ENCODE peak calls at places on chromosomes 7 and 10, in seven cellular contexts. One of them, this sample, is unnamed. For H3K4me1, the result is how much of the 10 kb centered on the place peaks cover.

GRCh38 chr7:158013085-158013668 is 574.4 kb downstream of the PTPRN2 start:
- DNase-seq in CD8-positive, alpha-beta T cell: no peak
- DNase-seq in BE2C: no peak
- DNase-seq in GM23248: peak
- DNase-seq in lower lobe of right lung: no peak
- DNase-seq in A549: no peak
- DNase-seq in thoracic aorta: no peak
- DNase-seq in this sample: no peak

GRCh38 chr7:41599760-41600159 is 103.1 kb downstream of the INHBA start:
- DNase-seq in CD8-positive, alpha-beta T cell: no peak
- DNase-seq in BE2C: no peak
- DNase-seq in GM23248: no peak
- DNase-seq in lower lobe of right lung: no peak
- DNase-seq in A549: no peak
- DNase-seq in thoracic aorta: no peak
- DNase-seq in this sample: no peak

GRCh38 chr7:95586951-95587301 is 9.4 kb downstream of the PDK4 start:
- DNase-seq in CD8-positive, alpha-beta T cell: no peak
- DNase-seq in BE2C: no peak
- DNase-seq in GM23248: no peak
- DNase-seq in lower lobe of right lung: no peak
- DNase-seq in A549: no peak
- DNase-seq in thoracic aorta: no peak
- DNase-seq in this sample: no peak

GRCh38 chr10:99369551-99369950 is 40.4 kb downstream of the CNNM1 start:
- DNase-seq in CD8-positive, alpha-beta T cell: no peak
- DNase-seq in BE2C: no peak
- DNase-seq in GM23248: peak
- DNase-seq in lower lobe of right lung: no peak
- DNase-seq in A549: no peak
- DNase-seq in thoracic aorta: no peak
- DNase-seq in this sample: no peak

GRCh38 chr10:50629495-50630122 is 5.9 kb upstream of the SGMS1 start:
- DNase-seq in CD8-positive, alpha-beta T cell: no peak
- DNase-seq in BE2C: no peak
- DNase-seq in GM23248: peak
- DNase-seq in lower lobe of right lung: no peak
- DNase-seq in A549: no peak
- DNase-seq in thoracic aorta: no peak
- DNase-seq in this sample: peak

GRCh38 chr10:123462760-123463159 is 203.4 kb upstream of the GPR26 start:
- DNase-seq in CD8-positive, alpha-beta T cell: no peak
- DNase-seq in BE2C: no peak
- DNase-seq in GM23248: no peak
- DNase-seq in lower lobe of right lung: no peak
- DNase-seq in A549: no peak
- DNase-seq in thoracic aorta: no peak
- DNase-seq in this sample: no peak

GRCh38 chr10:122085423-122085911 is 96.5 kb downstream of the TACC2 start:
- DNase-seq in CD8-positive, alpha-beta T cell: no peak
- DNase-seq in BE2C: no peak
- DNase-seq in GM23248: no peak
- DNase-seq in lower lobe of right lung: no peak
- DNase-seq in A549: no peak
- DNase-seq in thoracic aorta: no peak
- DNase-seq in this sample: peak

GRCh38 chr7:30476401-30477145 is 2.0 kb downstream of the NOD1 start:
- DNase-seq in CD8-positive, alpha-beta T cell: no peak
- DNase-seq in BE2C: no peak
- DNase-seq in GM23248: peak
- DNase-seq in lower lobe of right lung: no peak
- DNase-seq in A549: no peak
- DNase-seq in thoracic aorta: no peak
- DNase-seq in this sample: no peak

GRCh38 chr10:48792687-48793096 is 108.0 kb downstream of the WDFY4 start:
- DNase-seq in CD8-positive, alpha-beta T cell: no peak
- DNase-seq in BE2C: no peak
- DNase-seq in GM23248: peak
- DNase-seq in lower lobe of right lung: no peak
- DNase-seq in A549: no peak
- DNase-seq in thoracic aorta: no peak
- DNase-seq in this sample: peak

GRCh38 chr10:111211756-111212155 is 134.9 kb downstream of the ADRA2A start:
- DNase-seq in CD8-positive, alpha-beta T cell: no peak
- DNase-seq in BE2C: no peak
- DNase-seq in GM23248: peak
- DNase-seq in lower lobe of right lung: no peak
- DNase-seq in A549: no peak
- DNase-seq in thoracic aorta: no peak
- DNase-seq in this sample: peak

GRCh38 chr10:51986531-51986930 is 287.1 kb upstream of the CSTF2T start:
- DNase-seq in CD8-positive, alpha-beta T cell: no peak
- DNase-seq in BE2C: no peak
- DNase-seq in GM23248: no peak
- DNase-seq in lower lobe of right lung: no peak
- DNase-seq in A549: no peak
- DNase-seq in thoracic aorta: no peak
- DNase-seq in this sample: no peak

GRCh38 chr7:138607216-138608126 is 93.7 kb downstream of the SVOPL start:
- DNase-seq in CD8-positive, alpha-beta T cell: no peak
- DNase-seq in BE2C: no peak
- DNase-seq in GM23248: no peak
- DNase-seq in lower lobe of right lung: no peak
- DNase-seq in A549: no peak
- DNase-seq in thoracic aorta: no peak
- DNase-seq in this sample: no peak

GRCh38 chr7:80420876-80421275 is 91.0 kb downstream of the GNAT3 start:
- DNase-seq in CD8-positive, alpha-beta T cell: no peak
- DNase-seq in BE2C: no peak
- DNase-seq in GM23248: no peak
- DNase-seq in lower lobe of right lung: no peak
- DNase-seq in A549: no peak
- DNase-seq in thoracic aorta: no peak
- DNase-seq in this sample: no peak

GRCh38 chr10:43090188-43090587 is 13.3 kb downstream of the RET start:
- DNase-seq in CD8-positive, alpha-beta T cell: no peak
- DNase-seq in BE2C: no peak
- DNase-seq in GM23248: no peak
- DNase-seq in lower lobe of right lung: no peak
- DNase-seq in A549: no peak
- DNase-seq in thoracic aorta: no peak
- DNase-seq in this sample: no peak

GRCh38 chr10:35576730-35577129 is 28.4 kb upstream of the GJD4 start:
- DNase-seq in CD8-positive, alpha-beta T cell: no peak
- DNase-seq in BE2C: no peak
- DNase-seq in GM23248: no peak
- DNase-seq in lower lobe of right lung: no peak
- DNase-seq in A549: no peak
- DNase-seq in thoracic aorta: no peak
- DNase-seq in this sample: no peak

GRCh38 chr10:8873310-8873709 is 818.8 kb downstream of the GATA3 start:
- DNase-seq in CD8-positive, alpha-beta T cell: no peak
- DNase-seq in BE2C: no peak
- DNase-seq in GM23248: no peak
- DNase-seq in lower lobe of right lung: no peak
- DNase-seq in A549: no peak
- DNase-seq in thoracic aorta: no peak
- DNase-seq in this sample: peak

GRCh38 chr7:107167483-107168232 is 1.1 kb upstream of the HBP1 start:
- DNase-seq in CD8-positive, alpha-beta T cell: no peak
- DNase-seq in BE2C: peak
- DNase-seq in GM23248: peak
- DNase-seq in lower lobe of right lung: peak
- DNase-seq in A549: peak
- DNase-seq in thoracic aorta: peak
- DNase-seq in this sample: peak

GRCh38 chr10:33402748-33403147 is 68.3 kb upstream of the NRP1 start:
- DNase-seq in CD8-positive, alpha-beta T cell: no peak
- DNase-seq in BE2C: no peak
- DNase-seq in GM23248: no peak
- DNase-seq in lower lobe of right lung: no peak
- DNase-seq in A549: no peak
- DNase-seq in thoracic aorta: no peak
- DNase-seq in this sample: no peak

GRCh38 chr10:68900427-68901105 is 549 bp upstream of the DDX50 start:
- DNase-seq in CD8-positive, alpha-beta T cell: no peak
- DNase-seq in BE2C: no peak
- DNase-seq in GM23248: peak
- DNase-seq in lower lobe of right lung: peak
- DNase-seq in A549: peak
- DNase-seq in thoracic aorta: peak
- DNase-seq in this sample: no peak

GRCh38 chr7:157097569-157097968 is 41.2 kb upstream of the UBE3C start:
- DNase-seq in CD8-positive, alpha-beta T cell: no peak
- DNase-seq in BE2C: no peak
- DNase-seq in GM23248: no peak
- DNase-seq in lower lobe of right lung: no peak
- DNase-seq in A549: no peak
- DNase-seq in thoracic aorta: no peak
- DNase-seq in this sample: no peak

GRCh38 chr10:42953684-42954674 is 122.9 kb upstream of the RET start:
- DNase-seq in CD8-positive, alpha-beta T cell: no peak
- DNase-seq in BE2C: no peak
- DNase-seq in GM23248: no peak
- DNase-seq in lower lobe of right lung: no peak
- DNase-seq in A549: no peak
- DNase-seq in thoracic aorta: no peak
- DNase-seq in this sample: no peak

GRCh38 chr10:76487582-76487981 is 1056.2 kb downstream of the LRMDA start:
- DNase-seq in CD8-positive, alpha-beta T cell: no peak
- DNase-seq in BE2C: no peak
- DNase-seq in GM23248: no peak
- DNase-seq in lower lobe of right lung: no peak
- DNase-seq in A549: no peak
- DNase-seq in thoracic aorta: no peak
- DNase-seq in this sample: no peak

GRCh38 chr10:25815999-25816768 is 117.8 kb upstream of the MYO3A start:
- DNase-seq in CD8-positive, alpha-beta T cell: no peak
- DNase-seq in BE2C: no peak
- DNase-seq in GM23248: no peak
- DNase-seq in lower lobe of right lung: no peak
- DNase-seq in A549: no peak
- DNase-seq in thoracic aorta: no peak
- DNase-seq in this sample: no peak

GRCh38 chr10:20970044-20970443 is 72.9 kb upstream of the NEBL start:
- DNase-seq in CD8-positive, alpha-beta T cell: no peak
- DNase-seq in BE2C: no peak
- DNase-seq in GM23248: peak
- DNase-seq in lower lobe of right lung: no peak
- DNase-seq in A549: no peak
- DNase-seq in thoracic aorta: no peak
- DNase-seq in this sample: peak

GRCh38 chr10:6025683-6026225 is 36.4 kb downstream of the IL2RA start:
- DNase-seq in CD8-positive, alpha-beta T cell: no peak
- DNase-seq in BE2C: no peak
- DNase-seq in GM23248: no peak
- DNase-seq in lower lobe of right lung: no peak
- DNase-seq in A549: no peak
- DNase-seq in thoracic aorta: no peak
- DNase-seq in this sample: no peak

DNA sequence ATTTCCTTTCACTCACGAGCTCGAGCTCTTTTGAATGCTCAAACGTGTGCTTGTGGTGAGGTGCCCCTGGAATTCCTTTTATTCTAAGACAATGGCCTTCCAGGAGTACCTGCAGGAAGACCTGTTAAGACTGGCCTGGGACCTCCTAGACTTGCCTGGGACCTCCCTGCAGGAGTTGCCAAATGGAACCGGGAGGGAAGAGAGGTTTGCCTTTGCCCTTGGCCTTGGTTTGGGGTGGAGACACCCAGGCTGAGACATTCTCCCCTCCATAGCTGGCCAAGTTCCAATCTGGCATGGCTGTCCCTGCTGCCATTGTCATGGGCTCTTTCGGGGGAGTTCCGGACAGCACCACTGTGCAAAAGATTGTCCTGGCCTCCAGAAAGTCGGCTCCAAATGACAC is 39.7 kb downstream of the DNAJB12 start:
- DNase-seq in CD8-positive, alpha-beta T cell: no peak
- DNase-seq in BE2C: no peak
- DNase-seq in GM23248: no peak
- DNase-seq in lower lobe of right lung: no peak
- DNase-seq in A549: no peak
- DNase-seq in thoracic aorta: no peak
- DNase-seq in this sample: peak
- H3K4me1 ChIP-seq in CD8-positive, alpha-beta T cell: half or more
- H3K4me1 ChIP-seq in BE2C: under half
- H3K4me1 ChIP-seq in GM23248: under half
- H3K4me1 ChIP-seq in lower lobe of right lung: half or more
- H3K4me1 ChIP-seq in A549: half or more
- H3K4me1 ChIP-seq in thoracic aorta: half or more
- H3K4me1 ChIP-seq in this sample: half or more

GRCh38 chr10:60419249-60419648 is 29.6 kb upstream of the ANK3 start:
- DNase-seq in CD8-positive, alpha-beta T cell: no peak
- DNase-seq in BE2C: no peak
- DNase-seq in GM23248: no peak
- DNase-seq in lower lobe of right lung: no peak
- DNase-seq in A549: no peak
- DNase-seq in thoracic aorta: no peak
- DNase-seq in this sample: no peak
- H3K4me1 ChIP-seq in CD8-positive, alpha-beta T cell: under half
- H3K4me1 ChIP-seq in BE2C: under half
- H3K4me1 ChIP-seq in GM23248: under half
- H3K4me1 ChIP-seq in lower lobe of right lung: under half
- H3K4me1 ChIP-seq in A549: under half
- H3K4me1 ChIP-seq in thoracic aorta: under half
- H3K4me1 ChIP-seq in this sample: under half

DNA sequence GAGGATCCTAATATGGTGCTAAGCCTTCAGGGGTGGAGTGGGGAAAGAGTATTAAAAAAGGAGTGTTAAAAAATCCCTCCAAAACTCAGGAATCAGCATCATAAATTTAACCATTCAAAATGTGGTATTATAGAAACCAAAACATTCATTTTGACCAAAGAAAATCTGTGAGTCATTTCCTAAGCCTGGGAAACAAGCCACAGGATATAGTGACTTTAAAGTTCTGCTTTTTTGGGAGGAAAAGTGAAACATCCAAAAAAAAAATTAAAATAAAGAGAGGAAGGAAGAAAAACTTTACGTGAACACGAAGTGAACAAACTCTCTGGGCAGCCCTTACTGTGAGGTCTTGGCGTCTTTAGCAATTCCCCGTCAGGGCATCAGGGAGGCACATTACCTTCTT is 74.0 kb upstream of the GSDME start:
- DNase-seq in CD8-positive, alpha-beta T cell: no peak
- DNase-seq in BE2C: no peak
- DNase-seq in GM23248: peak
- DNase-seq in lower lobe of right lung: no peak
- DNase-seq in A549: no peak
- DNase-seq in thoracic aorta: no peak
- DNase-seq in this sample: peak
- H3K4me1 ChIP-seq in CD8-positive, alpha-beta T cell: under half
- H3K4me1 ChIP-seq in BE2C: under half
- H3K4me1 ChIP-seq in GM23248: half or more
- H3K4me1 ChIP-seq in lower lobe of right lung: under half
- H3K4me1 ChIP-seq in A549: under half
- H3K4me1 ChIP-seq in thoracic aorta: under half
- H3K4me1 ChIP-seq in this sample: half or more

GRCh38 chr7:5423844-5424688 is 432 bp upstream of the TNRC18 start:
- DNase-seq in CD8-positive, alpha-beta T cell: no peak
- DNase-seq in BE2C: peak
- DNase-seq in GM23248: peak
- DNase-seq in lower lobe of right lung: peak
- DNase-seq in A549: peak
- DNase-seq in thoracic aorta: peak
- DNase-seq in this sample: peak
- H3K4me1 ChIP-seq in CD8-positive, alpha-beta T cell: half or more
- H3K4me1 ChIP-seq in BE2C: under half
- H3K4me1 ChIP-seq in GM23248: under half
- H3K4me1 ChIP-seq in lower lobe of right lung: under half
- H3K4me1 ChIP-seq in A549: under half
- H3K4me1 ChIP-seq in thoracic aorta: under half
- H3K4me1 ChIP-seq in this sample: under half

This sample was measured in mammary epithelial cell.